ENCODE peak calls at places on chromosome 10, in five cellular contexts. E, X, G, F and J are unnamed samples.

GRCh38 chr10:6918305-6918704 is 338.2 kb upstream of the PRKCQ start:
- DNase-seq in E (no peak), X (no peak), G (peak), F (no peak), J (no peak)

GRCh38 chr10:87054373-87055295 is 34.5 kb downstream of the FAM25A start:
- DNase-seq in E (no peak), X (no peak), G (peak), F (peak), J (no peak)

GRCh38 chr10:20503186-20503585 is 393.9 kb downstream of the NEBL start:
- DNase-seq in E (no peak), X (no peak), G (no peak), F (no peak), J (no peak)

GRCh38 chr10:43393606-43394360 is 15.2 kb downstream of the HNRNPF start:
- DNase-seq in E (no peak), X (no peak), G (no peak), F (no peak), J (peak)

GRCh38 chr10:129744134-129744895 is 219.8 kb downstream of the EBF3 start:
- DNase-seq in E (peak), X (no peak), G (no peak), F (no peak), J (peak)

GRCh38 chr10:73911553-73912004 is 647 bp downstream of the PLAU start:
- DNase-seq in E (no peak), X (no peak), G (no peak), F (peak), J (no peak)

GRCh38 chr10:26242752-26243151 is 26.2 kb downstream of the GAD2 start:
- DNase-seq in E (no peak), X (no peak), G (no peak), F (no peak), J (no peak)

GRCh38 chr10:22823109-22823508 is 104.7 kb upstream of the ARMC3 start:
- DNase-seq in E (no peak), X (peak), G (peak), F (peak), J (no peak)

GRCh38 chr10:28367419-28367818 is 64.6 kb upstream of the MPP7 start:
- DNase-seq in E (no peak), X (no peak), G (no peak), F (no peak), J (no peak)

GRCh38 chr10:101995451-101996063 is 60.4 kb downstream of the ARMH3 start:
- DNase-seq in E (no peak), X (peak), G (peak), F (peak), J (no peak)

GRCh38 chr10:30687698-30688213 is 58.2 kb upstream of the LYZL2 start:
- DNase-seq in E (peak), X (peak), G (peak), F (peak), J (peak)

GRCh38 chr10:19983880-19984279 is 167.6 kb downstream of the PLXDC2 start:
- DNase-seq in E (no peak), X (no peak), G (no peak), F (no peak), J (no peak)

GRCh38 chr10:29692121-29692539 is 57.4 kb upstream of the SVIL start:
- DNase-seq in E (no peak), X (peak), G (peak), F (peak), J (no peak)

GRCh38 chr10:3906511-3907111 is 121.6 kb upstream of the KLF6 start:
- DNase-seq in E (no peak), X (no peak), G (peak), F (no peak), J (no peak)

GRCh38 chr10:4240641-4241197 is 455.7 kb upstream of the KLF6 start:
- DNase-seq in E (no peak), X (peak), G (peak), F (peak), J (no peak)

GRCh38 chr10:131451407-131452015 is 140.0 kb upstream of the TCERG1L start:
- DNase-seq in E (no peak), X (no peak), G (no peak), F (no peak), J (no peak)

GRCh38 chr10:80191589-80192270 is 13.6 kb downstream of the ANXA11 start:
- DNase-seq in E (peak), X (no peak), G (no peak), F (no peak), J (peak)

GRCh38 chr10:35421553-35422178 is 85.4 kb downstream of the CCNY start:
- DNase-seq in E (no peak), X (peak), G (peak), F (peak), J (no peak)

GRCh38 chr10:102261196-102261595 is 15.9 kb downstream of the GBF1 start:
- DNase-seq in E (no peak), X (no peak), G (no peak), F (no peak), J (no peak)

GRCh38 chr10:77173615-77174461 is 463.8 kb downstream of the KCNMA1 start:
- DNase-seq in E (no peak), X (peak), G (peak), F (peak), J (no peak)